ENCODE peak calls at places on chromosomes 1 and 21, in five cellular contexts. A, J, M, C and F are unnamed samples. For H3K36me3 and H3K4me1, the result is how much of the 10 kb centered on the place peaks cover.

GRCh38 chr1:193355179-193355578 is 168.8 kb upstream of the B3GALT2 start:
- DNase-seq in M (no peak), A (no peak), C (peak), J (no peak), F (no peak)

GRCh38 chr1:64962447-64962846 is 3.9 kb downstream of the JAK1 start:
- DNase-seq in M (no peak), A (no peak), C (no peak), J (no peak), F (no peak)

GRCh38 chr1:171911506-171911905 is 70.2 kb downstream of the DNM3 start:
- DNase-seq in C (no peak), J (no peak), A (no peak), M (no peak), F (no peak)

GRCh38 chr1:202192770-202193613 is 607 bp upstream of the LGR6 start:
- DNase-seq in C (peak), M (peak), A (peak), J (peak), F (peak)

GRCh38 chr1:166080277-166080964 is 86.4 kb downstream of the FAM78B start:
- DNase-seq in J (no peak), M (no peak), C (no peak), A (no peak), F (no peak)

GRCh38 chr21:45555557-45556301 is 13.5 kb upstream of the SLC19A1 start:
- DNase-seq in M (peak), A (peak), C (peak), J (peak), F (peak)

GRCh38 chr1:69497847-69498246 is 69.9 kb upstream of the LRRC7 start:
- DNase-seq in A (no peak), J (no peak), C (no peak), M (no peak), F (no peak)

GRCh38 chr1:30040081-30041019 is 683.0 kb downstream of the MATN1 start:
- DNase-seq in J (no peak), C (no peak), A (no peak), M (no peak), F (no peak)

GRCh38 chr1:58824753-58825389 is 41.0 kb upstream of the JUN start:
- DNase-seq in J (no peak), A (peak), C (no peak), M (no peak), F (no peak)

GRCh38 chr1:39453603-39454002 is 37.8 kb upstream of the BMP8A start:
- DNase-seq in A (peak), M (peak), J (no peak), C (no peak), F (no peak)

GRCh38 chr1:38730511-38731397 is 128.8 kb downstream of the RRAGC start:
- DNase-seq in J (peak), A (no peak), M (no peak), C (no peak), F (no peak)

GRCh38 chr1:110130113-110130591 is 17.9 kb downstream of the UBL4B start:
- DNase-seq in C (peak), M (no peak), A (no peak), J (peak), F (peak)

GRCh38 chr1:163205513-163205912 is 2.8 kb upstream of the RGS5 start:
- DNase-seq in M (no peak), J (no peak), A (no peak), C (no peak), F (no peak)

GRCh38 chr1:203349166-203349565 is 1.8 kb downstream of the FMOD start:
- DNase-seq in J (no peak), C (no peak), A (no peak), M (no peak), F (no peak)
- H3K36me3 ChIP-seq in J (under half), C (under half), A (under half), M (under half), F (under half)

GRCh38 chr1:15962671-15963362 is 13.1 kb downstream of the ZBTB17 start:
- DNase-seq in J (no peak), M (peak), C (no peak), A (no peak), F (no peak)
- H3K4me1 ChIP-seq in J (under half), M (half or more), C (under half), A (half or more), F (under half)

GRCh38 chr1:228208831-228209524 is 1.1 kb downstream of the OBSCN start:
- DNase-seq in M (no peak), J (no peak), C (no peak), A (no peak), F (no peak)

GRCh38 chr1:228211091-228211870 is 3.4 kb downstream of the OBSCN start:
- DNase-seq in C (no peak), J (no peak), M (no peak), A (no peak), F (no peak)

GRCh38 chr1:228210684-228211083 is 2.8 kb downstream of the OBSCN start:
- DNase-seq in A (no peak), J (no peak), C (no peak), M (no peak), F (no peak)

GRCh38 chr1:228209657-228210056 is 1.8 kb downstream of the OBSCN start:
- DNase-seq in C (no peak), J (no peak), A (no peak), M (no peak), F (no peak)

GRCh38 chr1:228210076-228210651 is 2.3 kb downstream of the OBSCN start:
- DNase-seq in A (no peak), J (no peak), M (no peak), C (no peak), F (no peak)
- TF ChIP-seq POLR2A in A (no peak), J (no peak), M (no peak), C (no peak), F (no peak)

DNA sequence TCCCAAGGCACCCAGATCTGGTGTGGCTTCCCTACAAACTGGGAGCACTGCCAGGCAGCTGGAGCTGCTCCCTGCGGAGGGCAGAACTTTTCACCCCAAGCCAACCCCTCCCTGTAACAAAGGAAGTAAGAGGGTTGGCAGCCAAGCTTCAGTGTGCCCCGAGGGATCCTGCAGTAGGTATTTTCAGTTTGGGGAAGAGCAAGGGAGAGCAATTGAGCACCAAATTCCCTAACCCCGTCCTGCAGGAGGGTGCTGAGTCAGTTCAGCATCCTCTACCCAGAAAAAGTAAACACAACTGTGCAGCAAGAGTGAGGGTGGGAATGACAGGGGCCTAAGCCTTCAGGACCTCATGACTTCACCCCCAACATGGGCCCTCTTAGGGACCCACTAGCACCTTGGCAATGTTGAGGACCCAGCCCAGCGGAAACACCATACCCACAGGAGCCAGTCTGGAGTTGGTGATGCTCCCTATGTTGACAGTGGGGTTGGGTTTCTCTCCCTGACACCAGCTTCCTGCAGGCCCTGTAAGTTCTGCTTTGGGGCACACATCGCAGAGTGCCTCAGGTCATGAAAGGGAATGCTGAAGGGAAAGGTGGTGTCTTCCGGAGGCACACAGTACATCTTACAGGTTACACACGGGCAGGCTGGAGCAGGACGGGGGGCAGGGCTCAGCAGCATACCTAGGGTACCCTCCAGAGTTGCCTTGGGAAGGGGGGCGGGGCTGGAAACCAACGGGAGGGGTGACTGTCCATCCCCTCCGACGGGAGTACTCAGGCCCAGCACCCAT is 14.8 kb downstream of the SH3BP5L start:
- DNase-seq in M (no peak), A (peak), C (no peak), J (no peak), F (no peak)
- H3K36me3 ChIP-seq in M (under half), A (half or more), C (under half), J (under half), F (under half)

DNA sequence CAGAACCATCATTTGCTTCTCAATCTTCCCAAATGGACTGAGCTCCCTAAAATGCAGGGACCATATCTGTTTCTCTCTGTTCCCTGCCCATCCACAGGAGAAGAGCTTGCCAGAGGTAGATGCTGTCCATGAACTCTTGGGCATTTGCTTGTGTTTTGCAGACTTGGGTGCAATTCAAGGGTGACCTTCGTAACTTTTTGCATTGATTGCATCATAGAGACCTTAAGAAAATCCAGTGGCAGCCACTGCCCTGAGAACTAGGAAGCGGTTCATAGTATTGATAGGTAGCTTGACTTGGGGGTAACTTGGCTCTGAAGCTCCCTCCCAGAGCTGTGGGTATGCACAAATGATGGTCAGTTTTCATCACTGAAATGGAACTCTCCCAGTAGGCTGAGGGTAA is 34.3 kb upstream of the EDEM3 start:
- DNase-seq in A (no peak), M (no peak), J (no peak), C (no peak), F (no peak)
- H3K4me1 ChIP-seq in A (under half), M (under half), J (under half), C (under half), F (under half)